ENCODE peak calls at places on chromosome 7, in seven cellular contexts. D, V, N, A, T, Y and U are unnamed samples. For H3K36me3, the result is how much of the 10 kb centered on the place peaks cover.

GRCh38 chr7:47087866-47088265 is 494.0 kb downstream of the TNS3 start:
- DNase-seq in D (peak), V (no peak), N (no peak), A (no peak), T (no peak), Y (no peak), U (no peak)

GRCh38 chr7:129431911-129432643 is 2.2 kb upstream of the STRIP2 start:
- DNase-seq in D (no peak), V (no peak), N (no peak), A (no peak), T (no peak), Y (no peak), U (no peak)

GRCh38 chr7:30413864-30414263 is 64.7 kb downstream of the NOD1 start:
- DNase-seq in D (no peak), V (no peak), N (no peak), A (no peak), T (no peak), Y (no peak), U (no peak)

GRCh38 chr7:253491-254336 is 36.3 kb upstream of the FOXL3 start:
- DNase-seq in D (no peak), V (peak), N (peak), A (no peak), T (no peak), Y (no peak), U (no peak)

GRCh38 chr7:37033141-37033540 is 308.8 kb upstream of the AOAH start:
- DNase-seq in D (no peak), V (no peak), N (no peak), A (no peak), T (no peak), Y (no peak), U (no peak)

GRCh38 chr7:30146127-30146612 is 11.4 kb downstream of the MTURN start:
- DNase-seq in D (no peak), V (no peak), N (no peak), A (no peak), T (no peak), Y (no peak), U (no peak)

GRCh38 chr7:83693281-83693680 is 44.3 kb upstream of the SEMA3E start:
- DNase-seq in D (no peak), V (no peak), N (no peak), A (no peak), T (no peak), Y (no peak), U (no peak)

GRCh38 chr7:121048195-121048594 is 59.7 kb downstream of the CPED1 start:
- DNase-seq in D (no peak), V (no peak), N (no peak), A (no peak), T (no peak), Y (no peak), U (no peak)

GRCh38 chr7:35705932-35706461 is 11.1 kb upstream of the HERPUD2 start:
- DNase-seq in D (peak), V (no peak), N (no peak), A (no peak), T (no peak), Y (no peak), U (no peak)

GRCh38 chr7:134184767-134185166 is 57.6 kb downstream of the LRGUK start:
- DNase-seq in D (peak), V (no peak), N (no peak), A (no peak), T (no peak), Y (no peak), U (no peak)

GRCh38 chr7:131190146-131190545 is 137.5 kb upstream of the MKLN1 start:
- DNase-seq in D (peak), V (no peak), N (no peak), A (no peak), T (no peak), Y (no peak), U (no peak)

GRCh38 chr7:17988136-17988535 is 39.5 kb downstream of the PRPS1L1 start:
- DNase-seq in D (no peak), V (no peak), N (no peak), A (no peak), T (no peak), Y (no peak), U (no peak)

GRCh38 chr7:117458977-117459583 is 20.7 kb upstream of the CFTR start:
- DNase-seq in D (peak), V (no peak), N (no peak), A (no peak), T (no peak), Y (no peak), U (no peak)

GRCh38 chr7:50367098-50367497 is 62.6 kb downstream of the IKZF1 start:
- DNase-seq in D (no peak), V (no peak), N (no peak), A (no peak), T (no peak), Y (no peak), U (no peak)

GRCh38 chr7:37352974-37353948 is 95.4 kb downstream of the ELMO1 start:
- DNase-seq in D (no peak), V (no peak), N (no peak), A (peak), T (no peak), Y (no peak), U (no peak)

GRCh38 chr7:90763108-90763507 is 167.0 kb downstream of the CDK14 start:
- DNase-seq in D (no peak), V (no peak), N (no peak), A (no peak), T (no peak), Y (no peak), U (no peak)

GRCh38 chr7:35596061-35596460 is 98.9 kb downstream of the HERPUD2 start:
- DNase-seq in D (peak), V (no peak), N (no peak), A (no peak), T (no peak), Y (no peak), U (peak)

GRCh38 chr7:156966387-156966786 is 16.9 kb downstream of the NOM1 start:
- DNase-seq in D (no peak), V (no peak), N (no peak), A (no peak), T (no peak), Y (no peak), U (no peak)
- TF ChIP-seq POLR2A in D (no peak), V (no peak), N (no peak), A (no peak), T (no peak), Y (no peak), U (no peak)

GRCh38 chr7:88338521-88338920 is 31.8 kb upstream of the STEAP4 start:
- DNase-seq in D (no peak), V (no peak), N (no peak), A (no peak), T (no peak), Y (no peak), U (no peak)
- H3K36me3 ChIP-seq in D (under half), V (under half), N (under half), A (under half), T (under half), Y (under half), U (under half)

GRCh38 chr7:15515201-15515777 is 46.5 kb downstream of the AGMO start:
- DNase-seq in D (peak), V (no peak), N (no peak), A (no peak), T (no peak), Y (no peak), U (no peak)
- H3K27ac ChIP-seq in D (no peak), V (no peak), N (no peak), A (peak), T (no peak), Y (no peak), U (peak)

GRCh38 chr7:21128418-21128817 is 299.5 kb upstream of the SP4 start:
- DNase-seq in D (no peak), V (no peak), N (peak), A (no peak), T (no peak), Y (no peak), U (no peak)

GRCh38 chr7:21123586-21123985 is 304.3 kb upstream of the SP4 start:
- DNase-seq in D (no peak), V (no peak), N (no peak), A (no peak), T (no peak), Y (no peak), U (no peak)

GRCh38 chr7:21125297-21125696 is 302.6 kb upstream of the SP4 start:
- DNase-seq in D (no peak), V (no peak), N (no peak), A (no peak), T (no peak), Y (no peak), U (no peak)
- TF ChIP-seq POLR2A in D (no peak), V (no peak), N (no peak), A (no peak), T (no peak), Y (no peak), U (no peak)

GRCh38 chr7:98293265-98293664 is 11.8 kb downstream of the BRI3 start:
- DNase-seq in D (no peak), V (no peak), N (no peak), A (no peak), T (no peak), Y (no peak), U (no peak)

GRCh38 chr7:98294798-98295382 is 13.4 kb downstream of the BRI3 start:
- DNase-seq in D (peak), V (no peak), N (peak), A (peak), T (peak), Y (no peak), U (no peak)

GRCh38 chr7:98295467-98296220 is 14.2 kb downstream of the BRI3 start:
- DNase-seq in D (no peak), V (no peak), N (peak), A (no peak), T (no peak), Y (no peak), U (no peak)

GRCh38 chr7:98293746-98294145 is 12.3 kb downstream of the BRI3 start:
- DNase-seq in D (no peak), V (no peak), N (no peak), A (no peak), T (no peak), Y (no peak), U (no peak)

GRCh38 chr7:98294326-98294725 is 12.8 kb downstream of the BRI3 start:
- DNase-seq in D (no peak), V (no peak), N (no peak), A (no peak), T (no peak), Y (no peak), U (no peak)
- H3K36me3 ChIP-seq in D (under half), V (under half), N (under half), A (under half), T (half or more), Y (under half), U (under half)